ENCODE peak calls at places on chromosomes 16 and 17, in eight cellular contexts. One of them, this sample, is unnamed. For H3K4me1 and H3K27me3, the result is how much of the 10 kb centered on the place peaks cover.

GRCh38 chr17:73985466-73986015 is 217.9 kb upstream of the RPL38 start:
- DNase-seq in IMR-90: no peak
- DNase-seq in transverse colon: no peak
- DNase-seq in body of pancreas: no peak
- DNase-seq in mammary epithelial cell: no peak
- DNase-seq in stomach: no peak
- DNase-seq in heart right ventricle: no peak
- DNase-seq in prostate gland: no peak
- DNase-seq in this sample: no peak

GRCh38 chr17:40410082-40410481 is 7.6 kb downstream of the TOP2A start:
- DNase-seq in IMR-90: no peak
- DNase-seq in transverse colon: no peak
- DNase-seq in body of pancreas: no peak
- DNase-seq in mammary epithelial cell: no peak
- DNase-seq in stomach: no peak
- DNase-seq in heart right ventricle: no peak
- DNase-seq in prostate gland: no peak
- DNase-seq in this sample: no peak

GRCh38 chr17:80414508-80414802 is 512 bp upstream of the ENDOV start:
- DNase-seq in IMR-90: no peak
- DNase-seq in transverse colon: no peak
- DNase-seq in body of pancreas: no peak
- DNase-seq in mammary epithelial cell: no peak
- DNase-seq in stomach: no peak
- DNase-seq in heart right ventricle: no peak
- DNase-seq in prostate gland: no peak
- DNase-seq in this sample: no peak

GRCh38 chr16:23025692-23026305 is 123.5 kb downstream of the USP31 start:
- DNase-seq in IMR-90: no peak
- DNase-seq in transverse colon: no peak
- DNase-seq in body of pancreas: no peak
- DNase-seq in mammary epithelial cell: peak
- DNase-seq in stomach: no peak
- DNase-seq in heart right ventricle: no peak
- DNase-seq in prostate gland: no peak
- DNase-seq in this sample: no peak

GRCh38 chr17:66275651-66276050 is 26.8 kb upstream of the PRKCA start:
- DNase-seq in IMR-90: peak
- DNase-seq in transverse colon: no peak
- DNase-seq in body of pancreas: no peak
- DNase-seq in mammary epithelial cell: peak
- DNase-seq in stomach: peak
- DNase-seq in heart right ventricle: no peak
- DNase-seq in prostate gland: peak
- DNase-seq in this sample: no peak

GRCh38 chr16:907361-907760 is 63.4 kb downstream of the LMF1 start:
- DNase-seq in IMR-90: no peak
- DNase-seq in transverse colon: peak
- DNase-seq in body of pancreas: no peak
- DNase-seq in mammary epithelial cell: no peak
- DNase-seq in stomach: no peak
- DNase-seq in heart right ventricle: no peak
- DNase-seq in prostate gland: no peak
- DNase-seq in this sample: no peak

GRCh38 chr16:74874912-74875311 is 100.3 kb upstream of the FA2H start:
- DNase-seq in IMR-90: no peak
- DNase-seq in transverse colon: no peak
- DNase-seq in body of pancreas: peak
- DNase-seq in mammary epithelial cell: peak
- DNase-seq in stomach: peak
- DNase-seq in heart right ventricle: peak
- DNase-seq in prostate gland: no peak
- DNase-seq in this sample: peak

GRCh38 chr17:81342700-81343070 is 47.6 kb upstream of the SLC38A10 start:
- DNase-seq in IMR-90: no peak
- DNase-seq in transverse colon: no peak
- DNase-seq in body of pancreas: no peak
- DNase-seq in mammary epithelial cell: no peak
- DNase-seq in stomach: no peak
- DNase-seq in heart right ventricle: no peak
- DNase-seq in prostate gland: no peak
- DNase-seq in this sample: no peak

DNA sequence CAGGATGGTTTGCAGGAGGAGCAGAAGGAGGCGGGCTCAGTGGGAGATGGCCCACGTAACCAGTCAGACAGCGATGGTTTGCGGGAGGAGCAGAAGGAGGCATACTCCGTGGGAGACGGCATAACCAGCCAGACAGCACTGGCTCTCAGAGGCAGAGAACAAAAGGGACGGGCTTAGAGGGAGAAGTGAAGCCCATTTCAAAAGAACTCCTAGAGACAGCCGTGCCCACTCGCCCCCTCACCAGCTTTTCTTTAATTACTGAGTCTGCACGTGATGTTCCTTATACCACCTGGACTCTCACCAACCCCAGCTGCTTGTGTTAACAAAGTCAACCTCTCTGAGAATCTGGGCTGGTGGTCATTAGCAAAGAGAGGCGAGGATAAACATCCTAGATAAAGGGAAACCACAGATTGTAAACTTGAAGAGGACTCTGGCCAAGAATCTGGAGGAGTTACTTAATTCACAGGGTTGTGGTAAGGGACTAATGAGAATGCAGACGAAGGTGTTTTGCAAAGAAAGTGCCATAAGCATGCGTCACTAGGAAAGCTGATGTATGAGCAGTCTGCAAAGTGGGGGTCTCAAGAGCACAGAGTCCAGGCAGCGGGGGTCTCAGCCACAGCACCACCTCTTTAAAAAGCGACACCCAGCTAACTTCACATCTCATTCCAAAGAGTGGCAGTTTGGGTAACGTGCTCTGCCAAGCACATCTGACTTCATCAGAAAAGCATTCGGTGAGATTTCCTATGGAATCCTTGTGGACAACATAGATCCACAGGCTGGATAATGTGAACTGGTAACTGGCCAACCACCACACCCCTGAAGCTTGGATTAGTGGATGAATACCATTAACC is 51.7 kb downstream of the NXN start:
- DNase-seq in IMR-90: peak
- DNase-seq in transverse colon: no peak
- DNase-seq in body of pancreas: no peak
- DNase-seq in mammary epithelial cell: peak
- DNase-seq in stomach: peak
- DNase-seq in heart right ventricle: no peak
- DNase-seq in prostate gland: peak
- DNase-seq in this sample: no peak
- H3K4me1 ChIP-seq in IMR-90: under half
- H3K4me1 ChIP-seq in transverse colon: under half
- H3K4me1 ChIP-seq in body of pancreas: under half
- H3K4me1 ChIP-seq in mammary epithelial cell: half or more
- H3K4me1 ChIP-seq in stomach: half or more
- H3K4me1 ChIP-seq in heart right ventricle: under half
- H3K4me1 ChIP-seq in prostate gland: under half
- H3K4me1 ChIP-seq in this sample: under half

GRCh38 chr17:10053976-10054551 is 144.3 kb downstream of the GAS7 start:
- DNase-seq in IMR-90: no peak
- DNase-seq in transverse colon: no peak
- DNase-seq in body of pancreas: no peak
- DNase-seq in mammary epithelial cell: no peak
- DNase-seq in stomach: no peak
- DNase-seq in heart right ventricle: no peak
- DNase-seq in prostate gland: no peak
- DNase-seq in this sample: no peak

GRCh38 chr17:10050597-10051101 is 145.6 kb upstream of the RCVRN start:
- DNase-seq in IMR-90: peak
- DNase-seq in transverse colon: no peak
- DNase-seq in body of pancreas: no peak
- DNase-seq in mammary epithelial cell: no peak
- DNase-seq in stomach: no peak
- DNase-seq in heart right ventricle: peak
- DNase-seq in prostate gland: no peak
- DNase-seq in this sample: no peak

GRCh38 chr17:10055251-10055975 is 143.0 kb downstream of the GAS7 start:
- DNase-seq in IMR-90: no peak
- DNase-seq in transverse colon: no peak
- DNase-seq in body of pancreas: no peak
- DNase-seq in mammary epithelial cell: no peak
- DNase-seq in stomach: no peak
- DNase-seq in heart right ventricle: no peak
- DNase-seq in prostate gland: no peak
- DNase-seq in this sample: no peak

GRCh38 chr17:10051112-10051511 is 146.0 kb upstream of the RCVRN start:
- DNase-seq in IMR-90: peak
- DNase-seq in transverse colon: no peak
- DNase-seq in body of pancreas: no peak
- DNase-seq in mammary epithelial cell: no peak
- DNase-seq in stomach: no peak
- DNase-seq in heart right ventricle: no peak
- DNase-seq in prostate gland: no peak
- DNase-seq in this sample: no peak

DNA sequence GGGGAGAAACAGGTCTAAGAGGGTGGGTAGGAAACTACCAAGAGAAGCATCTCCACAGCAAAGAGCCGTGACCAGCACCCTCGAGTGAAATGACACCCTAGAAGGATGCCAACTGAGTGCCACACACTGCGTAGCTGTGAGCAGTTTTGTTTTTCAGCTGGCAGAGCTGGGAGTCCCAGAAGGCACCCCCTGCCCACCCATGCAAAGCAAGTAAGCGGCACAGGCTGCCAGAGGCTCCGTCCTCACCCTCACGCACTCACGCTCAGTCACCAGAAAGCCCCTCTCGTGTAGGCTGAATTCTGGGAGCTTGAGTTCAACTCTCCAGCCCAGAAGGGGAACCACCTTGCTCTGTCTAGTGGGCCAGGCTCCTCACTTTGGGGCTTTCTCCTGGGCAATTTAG is 146.0 kb downstream of the GAS7 start:
- DNase-seq in IMR-90: no peak
- DNase-seq in transverse colon: no peak
- DNase-seq in body of pancreas: no peak
- DNase-seq in mammary epithelial cell: no peak
- DNase-seq in stomach: no peak
- DNase-seq in heart right ventricle: no peak
- DNase-seq in prostate gland: no peak
- DNase-seq in this sample: no peak
- H3K27me3 ChIP-seq in IMR-90: under half
- H3K27me3 ChIP-seq in transverse colon: under half
- H3K27me3 ChIP-seq in body of pancreas: under half
- H3K27me3 ChIP-seq in mammary epithelial cell: under half
- H3K27me3 ChIP-seq in stomach: under half
- H3K27me3 ChIP-seq in heart right ventricle: under half
- H3K27me3 ChIP-seq in prostate gland: under half
- H3K27me3 ChIP-seq in this sample: under half

DNA sequence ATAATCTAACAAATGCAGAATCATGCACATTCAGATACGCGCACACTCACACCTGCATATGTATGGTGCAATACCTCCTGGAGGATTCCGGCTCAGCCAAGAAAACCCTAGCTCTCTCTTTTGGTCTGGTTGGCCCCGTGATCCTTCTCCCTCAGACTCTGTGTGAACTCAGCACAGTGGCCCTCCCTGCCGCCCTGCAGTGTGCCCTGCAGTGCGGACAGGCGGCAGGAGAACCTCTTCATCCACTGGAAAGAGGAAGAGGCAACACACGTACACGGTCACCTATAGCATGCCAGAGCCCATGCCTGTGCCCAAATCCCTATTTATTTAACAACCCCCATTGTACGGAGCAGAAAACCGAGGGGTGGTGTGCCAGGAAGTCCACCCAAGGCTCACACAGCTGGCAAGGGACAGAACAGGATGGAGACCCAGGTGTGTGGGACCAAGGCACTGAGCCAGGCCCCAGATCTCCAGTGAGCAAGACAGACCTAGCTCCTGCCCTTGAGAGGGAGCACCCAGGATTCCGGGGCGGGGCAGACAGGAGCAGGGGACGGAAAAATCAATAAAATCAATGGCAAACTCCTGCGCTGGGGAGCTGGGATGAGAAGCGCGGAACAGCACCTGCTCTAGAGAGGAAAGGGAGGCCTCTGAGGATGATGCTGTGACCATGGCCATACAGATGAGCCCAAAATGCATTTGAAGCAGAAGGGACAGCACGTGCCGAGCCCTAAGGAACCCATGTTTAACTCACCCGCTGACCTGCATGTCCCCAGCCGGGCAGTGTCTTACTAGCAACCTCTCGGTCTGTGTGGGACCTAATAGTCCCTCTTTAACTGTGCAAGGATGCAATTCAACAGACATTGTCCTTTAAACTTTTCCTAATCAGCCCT is 54.7 kb upstream of the CIBAR2 start:
- DNase-seq in IMR-90: no peak
- DNase-seq in transverse colon: no peak
- DNase-seq in body of pancreas: peak
- DNase-seq in mammary epithelial cell: no peak
- DNase-seq in stomach: no peak
- DNase-seq in heart right ventricle: no peak
- DNase-seq in prostate gland: no peak
- DNase-seq in this sample: no peak
- H3K4me1 ChIP-seq in IMR-90: under half
- H3K4me1 ChIP-seq in transverse colon: under half
- H3K4me1 ChIP-seq in body of pancreas: under half
- H3K4me1 ChIP-seq in mammary epithelial cell: under half
- H3K4me1 ChIP-seq in stomach: half or more
- H3K4me1 ChIP-seq in heart right ventricle: half or more
- H3K4me1 ChIP-seq in prostate gland: under half
- H3K4me1 ChIP-seq in this sample: half or more

DNA sequence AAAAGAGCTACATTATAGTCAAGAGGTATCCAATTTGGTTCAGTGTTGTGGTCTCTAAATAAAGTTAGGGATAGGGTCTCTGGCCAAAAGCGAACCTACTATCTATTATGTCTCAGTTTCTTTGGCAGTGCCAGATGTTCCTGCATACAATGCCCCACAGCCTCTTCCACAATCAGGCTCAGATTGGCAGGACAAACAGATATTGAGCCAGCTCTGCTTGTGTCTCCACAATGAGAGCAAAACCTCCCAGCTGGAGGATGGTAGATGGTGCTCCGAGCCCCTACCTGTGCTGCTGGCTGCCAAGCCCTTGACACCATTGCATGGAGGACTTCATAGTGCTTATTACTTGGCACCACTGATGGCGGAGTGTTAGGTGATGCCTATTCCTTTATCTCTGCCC is 19.7 kb downstream of the PHAF1 start:
- DNase-seq in IMR-90: no peak
- DNase-seq in transverse colon: no peak
- DNase-seq in body of pancreas: no peak
- DNase-seq in mammary epithelial cell: no peak
- DNase-seq in stomach: no peak
- DNase-seq in heart right ventricle: no peak
- DNase-seq in prostate gland: no peak
- DNase-seq in this sample: no peak
- H3K27me3 ChIP-seq in IMR-90: under half
- H3K27me3 ChIP-seq in transverse colon: under half
- H3K27me3 ChIP-seq in body of pancreas: under half
- H3K27me3 ChIP-seq in mammary epithelial cell: under half
- H3K27me3 ChIP-seq in stomach: under half
- H3K27me3 ChIP-seq in heart right ventricle: under half
- H3K27me3 ChIP-seq in prostate gland: under half
- H3K27me3 ChIP-seq in this sample: under half

This sample was measured in left ventricle myocardium inferior.